ENCODE peak calls at places on chromosomes 5 and 9, in nine cellular contexts. O, W, C, U, M, L, K, E and G are unnamed samples.
A peak's percentile ranks its signal among the peaks of the same experiment; 100 is the strongest.

GRCh38 chr5:156109317-156110023 is 217.5 kb upstream of the SGCD start:
- DNase-seq in O (no peak), W (no peak), C (no peak), U (no peak), M (no peak), L (no peak), K (no peak), E (no peak), G (no peak)

GRCh38 chr5:88092938-88093635 is 175.6 kb downstream of the TMEM161B start:
- DNase-seq in O (no peak), W (no peak), C (no peak), U (peak; percentile 36), M (no peak), L (no peak), K (no peak), E (peak; percentile 9), G (no peak)

GRCh38 chr9:108002296-108003056 is 512.9 kb upstream of the KLF4 start:
- DNase-seq in O (no peak), W (no peak), C (no peak), U (no peak), M (no peak), L (no peak), K (no peak), E (no peak), G (no peak)

GRCh38 chr5:83726912-83727311 is 6.3 kb upstream of the HAPLN1 start:
- DNase-seq in O (no peak), W (no peak), C (no peak), U (no peak), M (no peak), L (no peak), K (no peak), E (no peak), G (no peak)

GRCh38 chr5:134273642-134274361 is 47.9 kb upstream of the PPP2CA start:
- DNase-seq in O (no peak), W (no peak), C (no peak), U (no peak), M (no peak), L (no peak), K (no peak), E (no peak), G (no peak)

GRCh38 chr5:33491941-33492340 is 51.2 kb downstream of the TARS1 start:
- DNase-seq in O (no peak), W (no peak), C (no peak), U (no peak), M (no peak), L (no peak), K (no peak), E (no peak), G (no peak)

GRCh38 chr5:122434547-122434946 is 122.5 kb downstream of the SNCAIP start:
- DNase-seq in O (no peak), W (no peak), C (no peak), U (no peak), M (no peak), L (no peak), K (no peak), E (no peak), G (no peak)

GRCh38 chr9:17134396-17134842 is 421 bp upstream of the CNTLN start:
- DNase-seq in O (no peak), W (peak; percentile 1), C (no peak), U (no peak), M (no peak), L (no peak), K (no peak), E (no peak), G (no peak)

GRCh38 chr5:133977858-133978257 is 9.4 kb upstream of the C5orf15 start:
- DNase-seq in O (no peak), W (no peak), C (no peak), U (no peak), M (no peak), L (no peak), K (no peak), E (no peak), G (no peak)

GRCh38 chr5:442335-443238 is at the start of gene EXOC3:
- DNase-seq in O (peak; percentile 74), W (no peak), C (peak; percentile 92), U (peak; percentile 91), M (peak; percentile 91), L (peak; percentile 66), K (peak; percentile 72), E (peak; percentile 63), G (peak; percentile 86)

GRCh38 chr9:107874591-107875374 is 385.2 kb upstream of the KLF4 start:
- DNase-seq in O (no peak), W (no peak), C (no peak), U (no peak), M (no peak), L (no peak), K (no peak), E (no peak), G (peak; percentile 30)

GRCh38 chr5:140596364-140596763 is 31.7 kb downstream of the SLC35A4 start:
- DNase-seq in O (no peak), W (no peak), C (no peak), U (no peak), M (no peak), L (no peak), K (no peak), E (no peak), G (no peak)

GRCh38 chr9:118578467-118578866 is 790.8 kb downstream of the BRINP1 start:
- DNase-seq in O (no peak), W (no peak), C (no peak), U (no peak), M (no peak), L (no peak), K (no peak), E (no peak), G (no peak)

GRCh38 chr9:75108571-75108970 is 20.3 kb downstream of the OSTF1 start:
- DNase-seq in O (no peak), W (no peak), C (no peak), U (no peak), M (no peak), L (peak; percentile 8), K (no peak), E (no peak), G (no peak)

GRCh38 chr9:110700953-110701352 is 32.4 kb downstream of the MUSK start:
- DNase-seq in O (no peak), W (no peak), C (no peak), U (no peak), M (no peak), L (no peak), K (no peak), E (no peak), G (no peak)

GRCh38 chr9:120885968-120886367 is 9.0 kb upstream of the PHF19 start:
- DNase-seq in O (no peak), W (no peak), C (no peak), U (no peak), M (no peak), L (no peak), K (no peak), E (no peak), G (peak; percentile 53)

GRCh38 chr9:127173063-127173462 is 50.6 kb upstream of the ANGPTL2 start:
- DNase-seq in O (no peak), W (no peak), C (peak; percentile 21), U (no peak), M (no peak), L (no peak), K (no peak), E (no peak), G (no peak)

GRCh38 chr5:99900302-99900811 is 634.8 kb upstream of the FAM174A start:
- DNase-seq in O (no peak), W (no peak), C (no peak), U (no peak), M (no peak), L (no peak), K (no peak), E (no peak), G (no peak)

GRCh38 chr5:153498516-153498915 is 8.0 kb downstream of the GRIA1 start:
- DNase-seq in O (no peak), W (no peak), C (no peak), U (no peak), M (no peak), L (no peak), K (no peak), E (no peak), G (no peak)

DNA sequence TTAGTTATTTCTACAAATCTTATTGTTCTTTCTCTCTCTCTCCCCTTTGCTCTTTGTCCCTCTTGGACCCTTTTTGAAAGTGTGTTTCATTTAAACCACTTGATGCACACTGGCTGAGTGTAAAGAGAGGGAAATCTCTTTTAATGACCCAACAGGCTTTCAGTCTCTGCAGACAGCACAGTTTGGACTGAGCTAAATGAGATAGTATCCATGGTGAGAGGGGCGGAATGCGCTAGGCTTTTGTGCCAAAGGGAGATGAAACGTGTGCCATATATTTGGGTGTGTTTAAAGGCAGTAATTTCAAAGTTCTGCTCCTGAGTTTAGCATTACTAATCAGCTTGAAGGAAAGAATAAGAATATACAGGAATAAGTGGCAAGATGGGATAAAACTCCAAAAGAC is 184.9 kb downstream of the PCSK1 start:
- DNase-seq in O (no peak), W (no peak), C (no peak), U (no peak), M (no peak), L (no peak), K (no peak), E (no peak), G (no peak)
- H3K27ac ChIP-seq in O (peak overlapping the region; percentile 84), W (peak overlapping the region; percentile 70), C (peak overlapping the region; percentile 92), U (no peak overlapping the region), M (peak overlapping the region; percentile 28), L (no peak overlapping the region), K (no peak overlapping the region), E (no peak overlapping the region), G (no peak overlapping the region)

GRCh38 chr9:34405719-34406118 is 29.0 kb upstream of the MYORG start:
- DNase-seq in O (no peak), W (no peak), C (no peak), U (no peak), M (no peak), L (no peak), K (no peak), E (no peak), G (no peak)
- H3K27ac ChIP-seq in O (no peak overlapping the region), W (no peak overlapping the region), C (no peak overlapping the region), U (no peak overlapping the region), M (no peak overlapping the region), L (no peak overlapping the region), K (no peak overlapping the region), E (no peak overlapping the region), G (no peak overlapping the region)

GRCh38 chr5:72353046-72353445 is 32.9 kb downstream of the PTCD2 start:
- DNase-seq in O (no peak), W (no peak), C (no peak), U (no peak), M (no peak), L (no peak), K (no peak), E (no peak), G (no peak)
- H3K27ac ChIP-seq in O (no peak overlapping the region), W (no peak overlapping the region), C (no peak overlapping the region), U (no peak overlapping the region), M (no peak overlapping the region), L (no peak overlapping the region), K (no peak overlapping the region), E (no peak overlapping the region), G (no peak overlapping the region)

DNA sequence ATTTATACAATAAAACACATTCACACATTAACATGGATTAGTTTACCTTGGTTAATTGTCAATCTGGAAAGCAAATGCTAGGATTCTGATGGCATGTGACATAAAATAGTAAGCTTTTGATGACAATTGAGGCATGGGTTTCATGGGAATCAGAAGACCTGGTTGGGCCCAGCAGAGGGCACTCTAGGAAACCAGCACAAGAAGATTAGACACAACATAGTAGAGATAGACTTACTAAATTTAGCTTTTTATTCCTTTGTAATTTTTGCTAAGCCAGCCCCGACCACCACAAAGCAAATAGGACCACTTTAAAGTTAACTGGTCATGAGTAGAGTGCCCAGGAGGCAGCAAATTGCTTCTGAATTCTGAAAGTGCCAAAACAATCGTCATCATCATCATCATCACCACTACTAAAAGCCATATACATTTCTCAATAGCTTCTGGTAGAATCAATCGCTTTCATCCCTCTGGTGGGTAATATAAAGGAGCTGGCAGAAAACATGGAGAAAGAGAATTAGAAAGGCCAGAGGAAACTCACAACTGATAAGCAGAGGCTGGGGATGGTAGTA is 163.2 kb downstream of the ARRDC3 start:
- DNase-seq in O (no peak), W (no peak), C (no peak), U (peak; percentile 7), M (no peak), L (no peak), K (peak; percentile 24), E (no peak), G (peak; percentile 27)
- H3K27ac ChIP-seq in O (no peak overlapping the region), W (no peak overlapping the region), C (no peak overlapping the region), U (no peak overlapping the region), M (peak overlapping the region; percentile 55), L (no peak overlapping the region), K (no peak overlapping the region), E (no peak overlapping the region), G (no peak overlapping the region)